ENCODE peak calls at places on chromosomes 5 and 9, in ten cellular contexts. One of them, this sample, is unnamed.

GRCh38 chr5:73170522-73170921 is 2.5 kb upstream of the TMEM174 start:
- DNase-seq in right cardiac atrium: no peak
- DNase-seq in HepG2: peak; percentile 19
- DNase-seq in GM23248: peak; percentile 53
- DNase-seq in lung: no peak
- DNase-seq in Peyer's patch: peak; percentile 67
- DNase-seq in neuronal stem cell: peak; percentile 12
- DNase-seq in SJSA1: no peak
- DNase-seq in body of pancreas: no peak
- DNase-seq in heart left ventricle: no peak
- DNase-seq in this sample: no peak

GRCh38 chr9:17422994-17423680 is 155.7 kb upstream of the SH3GL2 start:
- DNase-seq in right cardiac atrium: no peak
- DNase-seq in HepG2: no peak
- DNase-seq in GM23248: peak; percentile 12
- DNase-seq in lung: no peak
- DNase-seq in Peyer's patch: no peak
- DNase-seq in neuronal stem cell: no peak
- DNase-seq in SJSA1: no peak
- DNase-seq in body of pancreas: no peak
- DNase-seq in heart left ventricle: no peak
- DNase-seq in this sample: no peak

GRCh38 chr9:98778251-98778650 is 18.1 kb downstream of the ANKS6 start:
- DNase-seq in right cardiac atrium: no peak
- DNase-seq in HepG2: no peak
- DNase-seq in GM23248: no peak
- DNase-seq in lung: no peak
- DNase-seq in Peyer's patch: no peak
- DNase-seq in neuronal stem cell: no peak
- DNase-seq in SJSA1: no peak
- DNase-seq in body of pancreas: no peak
- DNase-seq in heart left ventricle: no peak
- DNase-seq in this sample: no peak

GRCh38 chr5:125411163-125412050 is 665.0 kb upstream of the ZNF608 start:
- DNase-seq in right cardiac atrium: no peak
- DNase-seq in HepG2: no peak
- DNase-seq in GM23248: peak; percentile 19
- DNase-seq in lung: no peak
- DNase-seq in Peyer's patch: peak; percentile 45
- DNase-seq in neuronal stem cell: no peak
- DNase-seq in SJSA1: peak; percentile 66
- DNase-seq in body of pancreas: peak; percentile 43
- DNase-seq in heart left ventricle: no peak
- DNase-seq in this sample: no peak

GRCh38 chr5:124754206-124754927 is 7.9 kb upstream of the ZNF608 start:
- DNase-seq in right cardiac atrium: no peak
- DNase-seq in HepG2: no peak
- DNase-seq in GM23248: peak; percentile 6
- DNase-seq in lung: no peak
- DNase-seq in Peyer's patch: no peak
- DNase-seq in neuronal stem cell: no peak
- DNase-seq in SJSA1: no peak
- DNase-seq in body of pancreas: no peak
- DNase-seq in heart left ventricle: no peak
- DNase-seq in this sample: no peak

GRCh38 chr9:523444-523843 is 308.8 kb downstream of the DOCK8 start:
- DNase-seq in right cardiac atrium: no peak
- DNase-seq in HepG2: no peak
- DNase-seq in GM23248: no peak
- DNase-seq in lung: no peak
- DNase-seq in Peyer's patch: no peak
- DNase-seq in neuronal stem cell: no peak
- DNase-seq in SJSA1: no peak
- DNase-seq in body of pancreas: no peak
- DNase-seq in heart left ventricle: no peak
- DNase-seq in this sample: no peak

GRCh38 chr9:134066546-134066922 is 1.3 kb downstream of the BRD3 start:
- DNase-seq in right cardiac atrium: no peak
- DNase-seq in HepG2: no peak
- DNase-seq in GM23248: peak; percentile 63
- DNase-seq in lung: no peak
- DNase-seq in Peyer's patch: peak; percentile 46
- DNase-seq in neuronal stem cell: no peak
- DNase-seq in SJSA1: peak; percentile 34
- DNase-seq in body of pancreas: no peak
- DNase-seq in heart left ventricle: no peak
- DNase-seq in this sample: no peak

GRCh38 chr9:21505425-21506179 is 23.5 kb upstream of the IFNE start:
- DNase-seq in right cardiac atrium: no peak
- DNase-seq in HepG2: no peak
- DNase-seq in GM23248: peak; percentile 88
- DNase-seq in lung: no peak
- DNase-seq in Peyer's patch: no peak
- DNase-seq in neuronal stem cell: no peak
- DNase-seq in SJSA1: no peak
- DNase-seq in body of pancreas: no peak
- DNase-seq in heart left ventricle: no peak
- DNase-seq in this sample: no peak

GRCh38 chr9:95103385-95104087 is 214.0 kb downstream of the FANCC start:
- DNase-seq in right cardiac atrium: no peak
- DNase-seq in HepG2: peak; percentile 28
- DNase-seq in GM23248: peak; percentile 23
- DNase-seq in lung: no peak
- DNase-seq in Peyer's patch: no peak
- DNase-seq in neuronal stem cell: no peak
- DNase-seq in SJSA1: no peak
- DNase-seq in body of pancreas: no peak
- DNase-seq in heart left ventricle: no peak
- DNase-seq in this sample: no peak

GRCh38 chr9:95104088-95104960 is 213.2 kb downstream of the FANCC start:
- DNase-seq in right cardiac atrium: no peak
- DNase-seq in HepG2: no peak
- DNase-seq in GM23248: no peak
- DNase-seq in lung: no peak
- DNase-seq in Peyer's patch: no peak
- DNase-seq in neuronal stem cell: no peak
- DNase-seq in SJSA1: no peak
- DNase-seq in body of pancreas: no peak
- DNase-seq in heart left ventricle: no peak
- DNase-seq in this sample: no peak

GRCh38 chr9:95107001-95107749 is 210.3 kb downstream of the FANCC start:
- DNase-seq in right cardiac atrium: no peak
- DNase-seq in HepG2: no peak
- DNase-seq in GM23248: no peak
- DNase-seq in lung: no peak
- DNase-seq in Peyer's patch: peak; percentile 28
- DNase-seq in neuronal stem cell: no peak
- DNase-seq in SJSA1: peak; percentile 87
- DNase-seq in body of pancreas: peak; percentile 59
- DNase-seq in heart left ventricle: no peak
- DNase-seq in this sample: no peak

GRCh38 chr9:95105519-95106287 is 211.8 kb downstream of the FANCC start:
- DNase-seq in right cardiac atrium: no peak
- DNase-seq in HepG2: no peak
- DNase-seq in GM23248: no peak
- DNase-seq in lung: no peak
- DNase-seq in Peyer's patch: no peak
- DNase-seq in neuronal stem cell: no peak
- DNase-seq in SJSA1: no peak
- DNase-seq in body of pancreas: no peak
- DNase-seq in heart left ventricle: no peak
- DNase-seq in this sample: no peak

DNA sequence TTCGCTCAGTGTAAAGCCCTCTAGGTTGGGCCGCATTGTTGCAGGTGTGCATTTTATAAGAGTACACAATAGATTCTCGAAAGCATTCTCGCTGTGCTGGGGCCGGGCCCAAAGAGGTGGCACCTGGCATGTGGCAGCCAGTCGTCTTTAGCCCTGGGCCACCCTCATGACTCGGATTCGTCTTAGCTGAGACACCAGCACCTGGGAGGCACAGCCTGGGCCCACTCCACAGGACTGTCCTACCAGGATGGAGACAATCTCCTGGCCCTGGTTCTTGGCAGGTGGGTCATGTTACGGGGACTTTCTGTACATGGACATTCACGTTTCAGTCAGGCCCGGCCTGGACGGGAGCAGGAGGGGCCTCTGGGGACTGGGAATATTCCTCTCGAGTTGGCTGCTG is 212.5 kb downstream of the FANCC start:
- DNase-seq in right cardiac atrium: no peak
- DNase-seq in HepG2: no peak
- DNase-seq in GM23248: no peak
- DNase-seq in lung: no peak
- DNase-seq in Peyer's patch: no peak
- DNase-seq in neuronal stem cell: no peak
- DNase-seq in SJSA1: no peak
- DNase-seq in body of pancreas: no peak
- DNase-seq in heart left ventricle: no peak
- DNase-seq in this sample: no peak
- H3K4me1 ChIP-seq in right cardiac atrium: peaks cover 4% of the 10 kb centered on the region
- H3K4me1 ChIP-seq in HepG2: peaks cover 9% of the 10 kb centered on the region
- H3K4me1 ChIP-seq in GM23248: peaks cover 10% of the 10 kb centered on the region
- H3K4me1 ChIP-seq in lung: no peaks in the 10 kb centered on the region
- H3K4me1 ChIP-seq in Peyer's patch: peaks cover 16% of the 10 kb centered on the region
- H3K4me1 ChIP-seq in neuronal stem cell: peaks cover 11% of the 10 kb centered on the region
- H3K4me1 ChIP-seq in SJSA1: peaks cover 49% of the 10 kb centered on the region
- H3K4me1 ChIP-seq in body of pancreas: peaks cover 75% of the 10 kb centered on the region
- H3K4me1 ChIP-seq in heart left ventricle: peaks cover 32% of the 10 kb centered on the region
- H3K4me1 ChIP-seq in this sample: no peaks in the 10 kb centered on the region

GRCh38 chr5:139561655-139562451 is 714 bp downstream of the UBE2D2 start:
- DNase-seq in right cardiac atrium: no peak
- DNase-seq in HepG2: no peak
- DNase-seq in GM23248: peak; percentile 73
- DNase-seq in lung: peak; percentile 30
- DNase-seq in Peyer's patch: peak; percentile 69
- DNase-seq in neuronal stem cell: no peak
- DNase-seq in SJSA1: no peak
- DNase-seq in body of pancreas: peak; percentile 50
- DNase-seq in heart left ventricle: peak; percentile 76
- DNase-seq in this sample: no peak
- H3K4me3 ChIP-seq in right cardiac atrium: peak overlapping the region; percentile 86
- H3K4me3 ChIP-seq in HepG2: peak overlapping the region; percentile 98
- H3K4me3 ChIP-seq in GM23248: peak overlapping the region; percentile 82
- H3K4me3 ChIP-seq in lung: peak overlapping the region; percentile 89
- H3K4me3 ChIP-seq in Peyer's patch: peak overlapping the region; percentile 100
- H3K4me3 ChIP-seq in neuronal stem cell: peak overlapping the region; percentile 75
- H3K4me3 ChIP-seq in SJSA1: peak overlapping the region; percentile 79
- H3K4me3 ChIP-seq in body of pancreas: peak overlapping the region; percentile 70
- H3K4me3 ChIP-seq in heart left ventricle: peak overlapping the region; percentile 90
- H3K4me3 ChIP-seq in this sample: peak overlapping the region; percentile 40

GRCh38 chr9:121599186-121599871 is 52.1 kb upstream of the DAB2IP start:
- DNase-seq in right cardiac atrium: peak; percentile 78
- DNase-seq in HepG2: peak; percentile 64
- DNase-seq in GM23248: peak; percentile 63
- DNase-seq in lung: peak; percentile 86
- DNase-seq in Peyer's patch: no peak
- DNase-seq in neuronal stem cell: peak; percentile 84
- DNase-seq in SJSA1: no peak
- DNase-seq in body of pancreas: peak; percentile 92
- DNase-seq in heart left ventricle: peak; percentile 84
- DNase-seq in this sample: no peak

GRCh38 chr9:121597693-121598166 is 53.7 kb upstream of the DAB2IP start:
- DNase-seq in right cardiac atrium: no peak
- DNase-seq in HepG2: no peak
- DNase-seq in GM23248: no peak
- DNase-seq in lung: no peak
- DNase-seq in Peyer's patch: no peak
- DNase-seq in neuronal stem cell: no peak
- DNase-seq in SJSA1: no peak
- DNase-seq in body of pancreas: no peak
- DNase-seq in heart left ventricle: no peak
- DNase-seq in this sample: no peak

GRCh38 chr9:121601234-121601633 is 50.2 kb upstream of the DAB2IP start:
- DNase-seq in right cardiac atrium: no peak
- DNase-seq in HepG2: peak; percentile 44
- DNase-seq in GM23248: peak; percentile 65
- DNase-seq in lung: no peak
- DNase-seq in Peyer's patch: no peak
- DNase-seq in neuronal stem cell: no peak
- DNase-seq in SJSA1: no peak
- DNase-seq in body of pancreas: no peak
- DNase-seq in heart left ventricle: no peak
- DNase-seq in this sample: no peak

GRCh38 chr9:121598167-121599000 is 53.0 kb upstream of the DAB2IP start:
- DNase-seq in right cardiac atrium: peak; percentile 79
- DNase-seq in HepG2: no peak
- DNase-seq in GM23248: peak; percentile 89
- DNase-seq in lung: peak; percentile 86
- DNase-seq in Peyer's patch: peak; percentile 62
- DNase-seq in neuronal stem cell: peak; percentile 86
- DNase-seq in SJSA1: no peak
- DNase-seq in body of pancreas: peak; percentile 80
- DNase-seq in heart left ventricle: peak; percentile 89
- DNase-seq in this sample: no peak

DNA sequence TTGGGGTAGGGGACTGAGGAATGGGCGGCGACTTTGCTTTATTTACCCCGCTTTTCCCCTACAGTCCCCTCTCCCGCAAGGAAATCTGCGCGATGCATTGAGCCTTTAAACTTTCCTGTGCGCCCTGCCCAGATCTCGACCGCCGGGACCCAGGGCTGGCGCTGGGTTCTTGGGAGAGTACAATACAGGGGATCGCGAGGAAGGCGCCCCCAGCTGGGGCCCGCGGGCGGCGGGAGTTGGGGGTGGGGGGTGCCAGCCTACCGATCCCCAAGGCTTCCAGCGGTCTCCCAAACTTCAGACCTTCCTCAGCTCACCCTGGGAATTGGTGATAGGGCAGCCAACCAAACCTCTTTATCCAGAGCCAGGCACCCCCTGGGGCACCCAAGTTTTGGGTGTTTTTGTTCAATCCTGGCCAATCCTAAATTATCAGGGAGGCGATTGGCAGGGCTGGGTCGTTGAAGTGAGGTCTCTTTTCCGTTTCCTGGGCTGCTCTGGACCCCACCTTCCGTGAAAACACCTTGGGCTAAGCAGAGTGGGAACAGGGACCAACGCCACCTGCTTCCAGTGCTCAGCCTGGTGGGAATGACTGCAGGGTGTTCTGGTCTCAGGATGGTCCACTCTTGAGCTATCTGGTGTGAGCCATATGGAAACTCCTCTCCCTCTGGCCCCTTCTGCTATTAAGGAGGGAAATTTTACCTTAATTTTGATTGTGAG is 51.4 kb upstream of the DAB2IP start:
- DNase-seq in right cardiac atrium: no peak
- DNase-seq in HepG2: no peak
- DNase-seq in GM23248: peak; percentile 17
- DNase-seq in lung: no peak
- DNase-seq in Peyer's patch: no peak
- DNase-seq in neuronal stem cell: no peak
- DNase-seq in SJSA1: no peak
- DNase-seq in body of pancreas: no peak
- DNase-seq in heart left ventricle: no peak
- DNase-seq in this sample: no peak
- H3K4me1 ChIP-seq in right cardiac atrium: peaks cover 15% of the 10 kb centered on the region
- H3K4me1 ChIP-seq in HepG2: peaks cover 45% of the 10 kb centered on the region
- H3K4me1 ChIP-seq in GM23248: peaks cover 3% of the 10 kb centered on the region
- H3K4me1 ChIP-seq in lung: peaks cover 17% of the 10 kb centered on the region
- H3K4me1 ChIP-seq in Peyer's patch: peaks cover 22% of the 10 kb centered on the region
- H3K4me1 ChIP-seq in neuronal stem cell: peaks cover 12% of the 10 kb centered on the region
- H3K4me1 ChIP-seq in SJSA1: peaks cover 5% of the 10 kb centered on the region
- H3K4me1 ChIP-seq in body of pancreas: peaks cover 48% of the 10 kb centered on the region
- H3K4me1 ChIP-seq in heart left ventricle: peaks cover 12% of the 10 kb centered on the region
- H3K4me1 ChIP-seq in this sample: no peaks in the 10 kb centered on the region

DNA sequence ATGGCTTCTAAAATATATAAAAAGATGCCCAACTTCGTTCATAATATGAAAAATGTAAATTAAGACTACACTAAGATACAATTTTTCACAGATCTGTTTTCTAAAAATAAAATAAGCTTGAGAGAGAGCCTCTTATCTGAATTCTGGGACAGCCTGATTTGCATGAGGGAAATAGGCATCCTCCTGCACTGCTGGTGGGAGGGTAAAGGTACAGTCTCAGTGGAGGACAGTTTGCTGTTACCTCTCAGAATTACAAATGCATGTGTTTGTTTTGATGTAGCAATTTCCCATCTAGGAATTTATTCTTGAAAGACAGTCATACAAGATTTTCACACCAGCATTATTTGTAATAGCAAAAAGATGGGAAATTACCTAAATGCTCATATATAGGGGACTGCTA is 75.6 kb downstream of the ZSWIM6 start:
- DNase-seq in right cardiac atrium: no peak
- DNase-seq in HepG2: no peak
- DNase-seq in GM23248: no peak
- DNase-seq in lung: no peak
- DNase-seq in Peyer's patch: no peak
- DNase-seq in neuronal stem cell: no peak
- DNase-seq in SJSA1: no peak
- DNase-seq in body of pancreas: no peak
- DNase-seq in heart left ventricle: no peak
- DNase-seq in this sample: no peak
- H3K4me3 ChIP-seq in right cardiac atrium: no peak overlapping the region
- H3K4me3 ChIP-seq in HepG2: no peak overlapping the region
- H3K4me3 ChIP-seq in GM23248: no peak overlapping the region
- H3K4me3 ChIP-seq in lung: no peak overlapping the region
- H3K4me3 ChIP-seq in Peyer's patch: no peak overlapping the region
- H3K4me3 ChIP-seq in neuronal stem cell: no peak overlapping the region
- H3K4me3 ChIP-seq in SJSA1: no peak overlapping the region
- H3K4me3 ChIP-seq in body of pancreas: no peak overlapping the region
- H3K4me3 ChIP-seq in heart left ventricle: no peak overlapping the region
- H3K4me3 ChIP-seq in this sample: no peak overlapping the region